ENCODE peak calls at places on chromosomes 13 and 19, in six cellular contexts. One of them, this sample, is unnamed.

GRCh38 chr19:29321116-29321515 is 108.2 kb upstream of the UQCRFS1 start:
- DNase-seq in stimulated activated CD4-positive, alpha-beta T cell treated with anti-CD3 and anti-CD28 coated beads, TNF-alpha, amount 100 ng/mL, for 1 hour: no peak
- DNase-seq in CD4-positive, alpha-beta memory T cell: no peak
- DNase-seq in NCI-H1930: no peak
- DNase-seq in RPMI7951: no peak
- DNase-seq in dermis blood vessel endothelial cell: no peak
- DNase-seq in this sample: no peak

GRCh38 chr19:48991823-48992570 is 1.1 kb downstream of the GYS1 start:
- DNase-seq in RPMI7951: peak; percentile 85
- DNase-seq in stimulated activated CD4-positive, alpha-beta T cell treated with anti-CD3 and anti-CD28 coated beads, TNF-alpha, amount 100 ng/mL, for 1 hour: no peak
- DNase-seq in dermis blood vessel endothelial cell: peak; percentile 81
- DNase-seq in CD4-positive, alpha-beta memory T cell: no peak
- DNase-seq in NCI-H1930: no peak
- DNase-seq in this sample: no peak

GRCh38 chr19:52343548-52343947 is 7.5 kb downstream of the ZNF610 start:
- DNase-seq in dermis blood vessel endothelial cell: peak; percentile 75
- DNase-seq in stimulated activated CD4-positive, alpha-beta T cell treated with anti-CD3 and anti-CD28 coated beads, TNF-alpha, amount 100 ng/mL, for 1 hour: no peak
- DNase-seq in NCI-H1930: peak; percentile 22
- DNase-seq in RPMI7951: peak; percentile 19
- DNase-seq in CD4-positive, alpha-beta memory T cell: peak; percentile 44
- DNase-seq in this sample: peak; percentile 21

GRCh38 chr13:100646030-100646673 is 28.4 kb downstream of the TMTC4 start:
- DNase-seq in RPMI7951: peak; percentile 37
- DNase-seq in CD4-positive, alpha-beta memory T cell: no peak
- DNase-seq in stimulated activated CD4-positive, alpha-beta T cell treated with anti-CD3 and anti-CD28 coated beads, TNF-alpha, amount 100 ng/mL, for 1 hour: no peak
- DNase-seq in NCI-H1930: no peak
- DNase-seq in dermis blood vessel endothelial cell: peak; percentile 72
- DNase-seq in this sample: no peak

GRCh38 chr13:43815204-43815603 is 28.4 kb upstream of the ENOX1 start:
- DNase-seq in CD4-positive, alpha-beta memory T cell: no peak
- DNase-seq in NCI-H1930: no peak
- DNase-seq in RPMI7951: peak; percentile 79
- DNase-seq in stimulated activated CD4-positive, alpha-beta T cell treated with anti-CD3 and anti-CD28 coated beads, TNF-alpha, amount 100 ng/mL, for 1 hour: no peak
- DNase-seq in dermis blood vessel endothelial cell: peak; percentile 32
- DNase-seq in this sample: no peak

GRCh38 chr19:21571316-21571715 is 65.9 kb downstream of the ZNF429 start:
- DNase-seq in RPMI7951: no peak
- DNase-seq in CD4-positive, alpha-beta memory T cell: no peak
- DNase-seq in NCI-H1930: no peak
- DNase-seq in stimulated activated CD4-positive, alpha-beta T cell treated with anti-CD3 and anti-CD28 coated beads, TNF-alpha, amount 100 ng/mL, for 1 hour: no peak
- DNase-seq in dermis blood vessel endothelial cell: no peak
- DNase-seq in this sample: no peak

GRCh38 chr19:56270676-56271075 is 1.9 kb upstream of the EDDM13 start:
- DNase-seq in NCI-H1930: no peak
- DNase-seq in RPMI7951: peak; percentile 46
- DNase-seq in stimulated activated CD4-positive, alpha-beta T cell treated with anti-CD3 and anti-CD28 coated beads, TNF-alpha, amount 100 ng/mL, for 1 hour: no peak
- DNase-seq in CD4-positive, alpha-beta memory T cell: no peak
- DNase-seq in dermis blood vessel endothelial cell: no peak
- DNase-seq in this sample: no peak

GRCh38 chr19:15875075-15875474 is 22.8 kb downstream of the CYP4F2 start:
- DNase-seq in stimulated activated CD4-positive, alpha-beta T cell treated with anti-CD3 and anti-CD28 coated beads, TNF-alpha, amount 100 ng/mL, for 1 hour: no peak
- DNase-seq in NCI-H1930: no peak
- DNase-seq in dermis blood vessel endothelial cell: no peak
- DNase-seq in CD4-positive, alpha-beta memory T cell: no peak
- DNase-seq in RPMI7951: no peak
- DNase-seq in this sample: no peak

GRCh38 chr19:17125052-17125727 is 49.6 kb downstream of the MYO9B start:
- DNase-seq in NCI-H1930: no peak
- DNase-seq in CD4-positive, alpha-beta memory T cell: peak; percentile 80
- DNase-seq in RPMI7951: peak; percentile 71
- DNase-seq in stimulated activated CD4-positive, alpha-beta T cell treated with anti-CD3 and anti-CD28 coated beads, TNF-alpha, amount 100 ng/mL, for 1 hour: no peak
- DNase-seq in dermis blood vessel endothelial cell: no peak
- DNase-seq in this sample: no peak

GRCh38 chr19:54094601-54095000 is 6.0 kb downstream of the OSCAR start:
- DNase-seq in stimulated activated CD4-positive, alpha-beta T cell treated with anti-CD3 and anti-CD28 coated beads, TNF-alpha, amount 100 ng/mL, for 1 hour: no peak
- DNase-seq in CD4-positive, alpha-beta memory T cell: no peak
- DNase-seq in dermis blood vessel endothelial cell: no peak
- DNase-seq in NCI-H1930: no peak
- DNase-seq in RPMI7951: no peak
- DNase-seq in this sample: no peak

GRCh38 chr13:48232420-48233096 is 448 bp upstream of the ITM2B start:
- DNase-seq in dermis blood vessel endothelial cell: peak; percentile 25
- DNase-seq in stimulated activated CD4-positive, alpha-beta T cell treated with anti-CD3 and anti-CD28 coated beads, TNF-alpha, amount 100 ng/mL, for 1 hour: no peak
- DNase-seq in CD4-positive, alpha-beta memory T cell: no peak
- DNase-seq in NCI-H1930: no peak
- DNase-seq in RPMI7951: no peak
- DNase-seq in this sample: no peak

GRCh38 chr13:111665691-111666095 is 345.3 kb downstream of the TEX29 start:
- DNase-seq in RPMI7951: no peak
- DNase-seq in CD4-positive, alpha-beta memory T cell: no peak
- DNase-seq in stimulated activated CD4-positive, alpha-beta T cell treated with anti-CD3 and anti-CD28 coated beads, TNF-alpha, amount 100 ng/mL, for 1 hour: no peak
- DNase-seq in dermis blood vessel endothelial cell: no peak
- DNase-seq in NCI-H1930: no peak
- DNase-seq in this sample: no peak

GRCh38 chr13:94351292-94352000 is 128.0 kb downstream of the DCT start:
- DNase-seq in RPMI7951: peak; percentile 41
- DNase-seq in dermis blood vessel endothelial cell: no peak
- DNase-seq in NCI-H1930: no peak
- DNase-seq in stimulated activated CD4-positive, alpha-beta T cell treated with anti-CD3 and anti-CD28 coated beads, TNF-alpha, amount 100 ng/mL, for 1 hour: no peak
- DNase-seq in CD4-positive, alpha-beta memory T cell: no peak
- DNase-seq in this sample: no peak

GRCh38 chr13:51613535-51613934 is 29.3 kb downstream of the WDFY2 start:
- DNase-seq in stimulated activated CD4-positive, alpha-beta T cell treated with anti-CD3 and anti-CD28 coated beads, TNF-alpha, amount 100 ng/mL, for 1 hour: no peak
- DNase-seq in RPMI7951: no peak
- DNase-seq in CD4-positive, alpha-beta memory T cell: no peak
- DNase-seq in dermis blood vessel endothelial cell: no peak
- DNase-seq in NCI-H1930: no peak
- DNase-seq in this sample: no peak

GRCh38 chr13:19764237-19764636 is 18.5 kb downstream of the PSPC1 start:
- DNase-seq in CD4-positive, alpha-beta memory T cell: no peak
- DNase-seq in NCI-H1930: no peak
- DNase-seq in stimulated activated CD4-positive, alpha-beta T cell treated with anti-CD3 and anti-CD28 coated beads, TNF-alpha, amount 100 ng/mL, for 1 hour: no peak
- DNase-seq in RPMI7951: no peak
- DNase-seq in dermis blood vessel endothelial cell: no peak
- DNase-seq in this sample: no peak

GRCh38 chr19:33273881-33274662 is 28.3 kb downstream of the CEBPA start:
- DNase-seq in stimulated activated CD4-positive, alpha-beta T cell treated with anti-CD3 and anti-CD28 coated beads, TNF-alpha, amount 100 ng/mL, for 1 hour: peak; percentile 22
- DNase-seq in NCI-H1930: no peak
- DNase-seq in RPMI7951: peak; percentile 75
- DNase-seq in dermis blood vessel endothelial cell: peak; percentile 35
- DNase-seq in CD4-positive, alpha-beta memory T cell: peak; percentile 14
- DNase-seq in this sample: no peak

GRCh38 chr13:32499538-32500210 is 38.9 kb downstream of the N4BP2L2 start:
- DNase-seq in CD4-positive, alpha-beta memory T cell: no peak
- DNase-seq in RPMI7951: no peak
- DNase-seq in stimulated activated CD4-positive, alpha-beta T cell treated with anti-CD3 and anti-CD28 coated beads, TNF-alpha, amount 100 ng/mL, for 1 hour: no peak
- DNase-seq in dermis blood vessel endothelial cell: no peak
- DNase-seq in NCI-H1930: no peak
- DNase-seq in this sample: no peak

GRCh38 chr13:27960362-27961226 is 8.5 kb downstream of the CDX2 start:
- DNase-seq in RPMI7951: peak; percentile 18
- DNase-seq in dermis blood vessel endothelial cell: peak; percentile 30
- DNase-seq in NCI-H1930: peak; percentile 60
- DNase-seq in CD4-positive, alpha-beta memory T cell: no peak
- DNase-seq in stimulated activated CD4-positive, alpha-beta T cell treated with anti-CD3 and anti-CD28 coated beads, TNF-alpha, amount 100 ng/mL, for 1 hour: no peak
- DNase-seq in this sample: no peak

GRCh38 chr19:1265611-1266115 is 3.5 kb upstream of the CIRBP start:
- DNase-seq in NCI-H1930: no peak
- DNase-seq in stimulated activated CD4-positive, alpha-beta T cell treated with anti-CD3 and anti-CD28 coated beads, TNF-alpha, amount 100 ng/mL, for 1 hour: no peak
- DNase-seq in CD4-positive, alpha-beta memory T cell: no peak
- DNase-seq in RPMI7951: peak; percentile 99
- DNase-seq in dermis blood vessel endothelial cell: peak; percentile 54
- DNase-seq in this sample: no peak

GRCh38 chr13:73902296-73902695 is 231.9 kb downstream of the KLF12 start:
- DNase-seq in RPMI7951: no peak
- DNase-seq in NCI-H1930: no peak
- DNase-seq in CD4-positive, alpha-beta memory T cell: no peak
- DNase-seq in stimulated activated CD4-positive, alpha-beta T cell treated with anti-CD3 and anti-CD28 coated beads, TNF-alpha, amount 100 ng/mL, for 1 hour: no peak
- DNase-seq in dermis blood vessel endothelial cell: peak; percentile 15
- DNase-seq in this sample: no peak

GRCh38 chr19:8505680-8506401 is 3.4 kb upstream of the PRAM1 start:
- DNase-seq in RPMI7951: peak; percentile 52
- DNase-seq in NCI-H1930: peak; percentile 34
- DNase-seq in stimulated activated CD4-positive, alpha-beta T cell treated with anti-CD3 and anti-CD28 coated beads, TNF-alpha, amount 100 ng/mL, for 1 hour: peak; percentile 72
- DNase-seq in CD4-positive, alpha-beta memory T cell: peak; percentile 60
- DNase-seq in dermis blood vessel endothelial cell: peak; percentile 79
- DNase-seq in this sample: peak; percentile 43

GRCh38 chr19:36222503-36222902 is 7.6 kb downstream of the ZNF146 start:
- DNase-seq in NCI-H1930: no peak
- DNase-seq in CD4-positive, alpha-beta memory T cell: no peak
- DNase-seq in RPMI7951: no peak
- DNase-seq in stimulated activated CD4-positive, alpha-beta T cell treated with anti-CD3 and anti-CD28 coated beads, TNF-alpha, amount 100 ng/mL, for 1 hour: no peak
- DNase-seq in dermis blood vessel endothelial cell: no peak
- DNase-seq in this sample: no peak

GRCh38 chr13:95676100-95676774 is 702 bp upstream of the DNAJC3 start:
- DNase-seq in RPMI7951: peak; percentile 25
- DNase-seq in stimulated activated CD4-positive, alpha-beta T cell treated with anti-CD3 and anti-CD28 coated beads, TNF-alpha, amount 100 ng/mL, for 1 hour: no peak
- DNase-seq in CD4-positive, alpha-beta memory T cell: peak; percentile 38
- DNase-seq in dermis blood vessel endothelial cell: peak; percentile 61
- DNase-seq in NCI-H1930: no peak
- DNase-seq in this sample: no peak

GRCh38 chr13:74990992-74991391 is 491.0 kb downstream of the TBC1D4 start:
- DNase-seq in RPMI7951: no peak
- DNase-seq in dermis blood vessel endothelial cell: no peak
- DNase-seq in NCI-H1930: no peak
- DNase-seq in CD4-positive, alpha-beta memory T cell: no peak
- DNase-seq in stimulated activated CD4-positive, alpha-beta T cell treated with anti-CD3 and anti-CD28 coated beads, TNF-alpha, amount 100 ng/mL, for 1 hour: no peak
- DNase-seq in this sample: no peak

GRCh38 chr13:42380420-42381164 is 108.6 kb downstream of the AKAP11 start:
- DNase-seq in stimulated activated CD4-positive, alpha-beta T cell treated with anti-CD3 and anti-CD28 coated beads, TNF-alpha, amount 100 ng/mL, for 1 hour: no peak
- DNase-seq in NCI-H1930: no peak
- DNase-seq in dermis blood vessel endothelial cell: no peak
- DNase-seq in CD4-positive, alpha-beta memory T cell: no peak
- DNase-seq in RPMI7951: no peak
- DNase-seq in this sample: no peak

GRCh38 chr19:39307822-39308530 is 11.8 kb downstream of the IFNL1 start:
- DNase-seq in RPMI7951: no peak
- DNase-seq in CD4-positive, alpha-beta memory T cell: no peak
- DNase-seq in NCI-H1930: peak; percentile 26
- DNase-seq in dermis blood vessel endothelial cell: no peak
- DNase-seq in stimulated activated CD4-positive, alpha-beta T cell treated with anti-CD3 and anti-CD28 coated beads, TNF-alpha, amount 100 ng/mL, for 1 hour: no peak
- DNase-seq in this sample: no peak

GRCh38 chr19:18948075-18948975 is 7.3 kb upstream of the HOMER3 start:
- DNase-seq in dermis blood vessel endothelial cell: no peak
- DNase-seq in NCI-H1930: no peak
- DNase-seq in stimulated activated CD4-positive, alpha-beta T cell treated with anti-CD3 and anti-CD28 coated beads, TNF-alpha, amount 100 ng/mL, for 1 hour: no peak
- DNase-seq in RPMI7951: no peak
- DNase-seq in CD4-positive, alpha-beta memory T cell: no peak
- DNase-seq in this sample: no peak

GRCh38 chr13:110387451-110388140 is 80.5 kb downstream of the COL4A2 start:
- DNase-seq in CD4-positive, alpha-beta memory T cell: no peak
- DNase-seq in RPMI7951: peak; percentile 66
- DNase-seq in dermis blood vessel endothelial cell: no peak
- DNase-seq in stimulated activated CD4-positive, alpha-beta T cell treated with anti-CD3 and anti-CD28 coated beads, TNF-alpha, amount 100 ng/mL, for 1 hour: no peak
- DNase-seq in NCI-H1930: no peak
- DNase-seq in this sample: no peak

GRCh38 chr19:19776206-19777008 is 43.5 kb upstream of the ZNF14 start:
- DNase-seq in dermis blood vessel endothelial cell: peak; percentile 99
- DNase-seq in RPMI7951: peak; percentile 98
- DNase-seq in NCI-H1930: peak; percentile 89
- DNase-seq in stimulated activated CD4-positive, alpha-beta T cell treated with anti-CD3 and anti-CD28 coated beads, TNF-alpha, amount 100 ng/mL, for 1 hour: peak; percentile 80
- DNase-seq in CD4-positive, alpha-beta memory T cell: peak; percentile 90
- DNase-seq in this sample: peak; percentile 84

GRCh38 chr13:76148926-76149325 is 512.8 kb downstream of the LMO7 start:
- DNase-seq in dermis blood vessel endothelial cell: no peak
- DNase-seq in CD4-positive, alpha-beta memory T cell: no peak
- DNase-seq in NCI-H1930: no peak
- DNase-seq in RPMI7951: peak; percentile 16
- DNase-seq in stimulated activated CD4-positive, alpha-beta T cell treated with anti-CD3 and anti-CD28 coated beads, TNF-alpha, amount 100 ng/mL, for 1 hour: no peak
- DNase-seq in this sample: no peak

GRCh38 chr13:33997574-33997973 is 179.6 kb downstream of the RFC3 start:
- DNase-seq in dermis blood vessel endothelial cell: no peak
- DNase-seq in stimulated activated CD4-positive, alpha-beta T cell treated with anti-CD3 and anti-CD28 coated beads, TNF-alpha, amount 100 ng/mL, for 1 hour: no peak
- DNase-seq in NCI-H1930: no peak
- DNase-seq in CD4-positive, alpha-beta memory T cell: no peak
- DNase-seq in RPMI7951: no peak
- DNase-seq in this sample: no peak

GRCh38 chr13:49539313-49539712 is 43.6 kb downstream of the PHF11 start:
- DNase-seq in RPMI7951: no peak
- DNase-seq in dermis blood vessel endothelial cell: peak; percentile 62
- DNase-seq in stimulated activated CD4-positive, alpha-beta T cell treated with anti-CD3 and anti-CD28 coated beads, TNF-alpha, amount 100 ng/mL, for 1 hour: no peak
- DNase-seq in CD4-positive, alpha-beta memory T cell: no peak
- DNase-seq in NCI-H1930: no peak
- DNase-seq in this sample: no peak

GRCh38 chr19:30696514-30696913 is 324.3 kb downstream of the ZNF536 start:
- DNase-seq in CD4-positive, alpha-beta memory T cell: no peak
- DNase-seq in stimulated activated CD4-positive, alpha-beta T cell treated with anti-CD3 and anti-CD28 coated beads, TNF-alpha, amount 100 ng/mL, for 1 hour: no peak
- DNase-seq in RPMI7951: peak; percentile 49
- DNase-seq in NCI-H1930: no peak
- DNase-seq in dermis blood vessel endothelial cell: no peak
- DNase-seq in this sample: no peak

GRCh38 chr13:93727301-93728141 is 500.9 kb downstream of the GPC6 start:
- DNase-seq in RPMI7951: no peak
- DNase-seq in dermis blood vessel endothelial cell: no peak
- DNase-seq in stimulated activated CD4-positive, alpha-beta T cell treated with anti-CD3 and anti-CD28 coated beads, TNF-alpha, amount 100 ng/mL, for 1 hour: no peak
- DNase-seq in NCI-H1930: no peak
- DNase-seq in CD4-positive, alpha-beta memory T cell: no peak
- DNase-seq in this sample: no peak

This sample was measured in activated T-helper 1 cell treated with anti-CD3 and anti-CD28 coated beads, Interleukin-2, amount 50 U/mL, for 16 hours.